ENCODE peak calls at places on chromosomes 2 and 18, in nine cellular contexts. J is adrenal gland, R is IMR-90, E is endothelial cell of umbilical vein, A is uterus, Z is A549, W is esophagus squamous epithelium, S is upper lobe of left lung, X is GM12878. V is an unnamed sample.

GRCh38 chr18:79405019-79405780 is 9.5 kb downstream of the NFATC1 start:
- DNase-seq in R (no peak), Z (no peak), X (no peak), A (no peak), J (no peak), E (no peak), W (no peak), S (no peak), V (no peak)

GRCh38 chr2:127770973-127771735 is 39.8 kb downstream of the WDR33 start:
- DNase-seq in J (no peak), E (peak; percentile 69), A (no peak), X (no peak), W (no peak), S (no peak), Z (peak; percentile 13), R (peak; percentile 98), V (no peak)

GRCh38 chr18:9475643-9476580 is 599 bp downstream of the RALBP1 start:
- DNase-seq in X (no peak), A (no peak), Z (peak; percentile 6), W (no peak), E (peak; percentile 64), R (peak; percentile 39), S (peak; percentile 61), J (no peak), V (peak; percentile 3)

GRCh38 chr2:241858206-241859016 is at the start of gene PDCD1:
- DNase-seq in E (no peak), W (no peak), R (no peak), Z (no peak), A (peak; percentile 45), X (no peak), J (no peak), S (no peak), V (no peak)

GRCh38 chr2:49371302-49371701 is 217.0 kb upstream of the FSHR start:
- DNase-seq in E (no peak), Z (no peak), S (no peak), W (no peak), A (no peak), R (no peak), J (no peak), X (no peak), V (no peak)

GRCh38 chr2:151973901-151974199 is 125.0 kb downstream of the CACNB4 start:
- DNase-seq in X (no peak), R (peak; percentile 29), E (peak; percentile 46), J (no peak), W (no peak), A (peak; percentile 27), S (no peak), Z (no peak), V (no peak)

GRCh38 chr18:42414756-42415454 is 459.9 kb downstream of the PIK3C3 start:
- DNase-seq in X (no peak), W (no peak), Z (no peak), R (no peak), S (no peak), E (no peak), J (peak; percentile 36), A (no peak), V (no peak)

GRCh38 chr2:105734762-105735538 is 9.8 kb upstream of the NCK2 start:
- DNase-seq in J (no peak), W (no peak), R (peak; percentile 57), Z (no peak), S (no peak), E (no peak), A (no peak), X (no peak), V (no peak)

GRCh38 chr2:85902496-85902895 is 13.7 kb upstream of the ST3GAL5 start:
- DNase-seq in A (no peak), W (no peak), X (no peak), Z (no peak), E (no peak), S (no peak), J (no peak), R (peak; percentile 85), V (no peak)

GRCh38 chr18:6414118-6414722 is 491 bp downstream of the L3MBTL4 start:
- DNase-seq in A (peak; percentile 62), J (peak; percentile 82), X (no peak), S (peak; percentile 79), W (no peak), Z (no peak), R (no peak), E (no peak), V (peak; percentile 33)

GRCh38 chr2:240997141-240997855 is 1.1 kb upstream of the SNED1 start:
- DNase-seq in X (no peak), S (peak; percentile 56), Z (no peak), A (peak; percentile 42), W (no peak), E (peak; percentile 64), R (no peak), J (peak; percentile 40), V (peak; percentile 86)

GRCh38 chr2:35428548-35428947 is 927.0 kb upstream of the CRIM1 start:
- DNase-seq in X (no peak), E (peak; percentile 22), S (no peak), R (no peak), A (no peak), J (peak; percentile 25), W (no peak), Z (no peak), V (no peak)

GRCh38 chr2:156279446-156279845 is 53.1 kb downstream of the NR4A2 start:
- DNase-seq in X (no peak), W (no peak), A (no peak), E (no peak), S (no peak), J (no peak), Z (no peak), R (no peak), V (no peak)

GRCh38 chr2:219552382-219553167 is 8.7 kb downstream of the TMEM198 start:
- DNase-seq in W (peak; percentile 26), J (peak; percentile 91), A (peak; percentile 94), S (peak; percentile 83), E (peak; percentile 78), R (peak; percentile 65), Z (peak; percentile 80), X (no peak), V (peak; percentile 65)

GRCh38 chr2:3406501-3406900 is 27.0 kb downstream of the TRAPPC12 start:
- DNase-seq in X (no peak), A (no peak), R (no peak), S (no peak), Z (no peak), E (no peak), J (no peak), W (no peak), V (no peak)

GRCh38 chr2:42568431-42569115 is at the start of gene MTA3:
- DNase-seq in W (no peak), X (no peak), E (peak; percentile 37), J (peak; percentile 72), A (peak; percentile 65), Z (peak; percentile 48), R (no peak), S (peak; percentile 58), V (peak; percentile 39)

GRCh38 chr18:64474751-64475150 is 325.9 kb upstream of the LINC00305 start:
- DNase-seq in S (no peak), A (no peak), J (no peak), E (no peak), X (no peak), Z (no peak), R (no peak), W (no peak), V (no peak)

GRCh38 chr2:234806818-234807217 is 145.0 kb upstream of the SH3BP4 start:
- DNase-seq in Z (no peak), J (no peak), E (no peak), W (no peak), A (no peak), X (no peak), S (no peak), R (no peak), V (no peak)
- TF ChIP-seq POLR2A in Z (no peak), J (no peak), E (no peak), W (no peak), A (no peak), X (no peak), S (no peak), R (no peak), V (no peak)

GRCh38 chr18:7735606-7736175 is 168.6 kb downstream of the PTPRM start:
- DNase-seq in A (no peak), Z (no peak), R (no peak), S (no peak), J (no peak), W (no peak), E (no peak), X (no peak), V (no peak)

GRCh38 chr18:7741640-7742039 is 174.5 kb downstream of the PTPRM start:
- DNase-seq in A (no peak), S (no peak), W (no peak), X (no peak), E (no peak), R (no peak), J (no peak), Z (no peak), V (no peak)

GRCh38 chr18:7743256-7743655 is 176.1 kb downstream of the PTPRM start:
- DNase-seq in W (no peak), Z (no peak), S (no peak), E (no peak), R (no peak), J (no peak), A (no peak), X (no peak), V (no peak)

GRCh38 chr18:7737483-7737882 is 170.4 kb downstream of the PTPRM start:
- DNase-seq in J (no peak), X (no peak), A (no peak), W (no peak), Z (no peak), E (no peak), S (no peak), R (no peak), V (no peak)

GRCh38 chr18:7740815-7741214 is 173.7 kb downstream of the PTPRM start:
- DNase-seq in R (peak; percentile 24), S (no peak), A (no peak), W (no peak), X (no peak), E (no peak), Z (no peak), J (no peak), V (no peak)
- H3K4me1 ChIP-seq in R (peaks cover 2% of the 10 kb centered on the region), S (peaks cover 34% of the 10 kb centered on the region), A (no peaks in the 10 kb centered on the region), W (no peaks in the 10 kb centered on the region), X (no peaks in the 10 kb centered on the region), E (no peaks in the 10 kb centered on the region), Z (peaks cover 8% of the 10 kb centered on the region), J (no peaks in the 10 kb centered on the region), V (peaks cover 33% of the 10 kb centered on the region)

GRCh38 chr2:145036421-145036901 is 516.5 kb upstream of the ZEB2 start:
- DNase-seq in Z (no peak), E (no peak), R (peak; percentile 13), S (no peak), X (no peak), W (no peak), J (no peak), A (no peak), V (no peak)
- H3K4me3 ChIP-seq in Z (peak overlapping the region; percentile 23), E (no peak overlapping the region), R (no peak overlapping the region), S (no peak overlapping the region), X (no peak overlapping the region), W (no peak overlapping the region), J (no peak overlapping the region), A (no peak overlapping the region), V (no peak overlapping the region)

DNA sequence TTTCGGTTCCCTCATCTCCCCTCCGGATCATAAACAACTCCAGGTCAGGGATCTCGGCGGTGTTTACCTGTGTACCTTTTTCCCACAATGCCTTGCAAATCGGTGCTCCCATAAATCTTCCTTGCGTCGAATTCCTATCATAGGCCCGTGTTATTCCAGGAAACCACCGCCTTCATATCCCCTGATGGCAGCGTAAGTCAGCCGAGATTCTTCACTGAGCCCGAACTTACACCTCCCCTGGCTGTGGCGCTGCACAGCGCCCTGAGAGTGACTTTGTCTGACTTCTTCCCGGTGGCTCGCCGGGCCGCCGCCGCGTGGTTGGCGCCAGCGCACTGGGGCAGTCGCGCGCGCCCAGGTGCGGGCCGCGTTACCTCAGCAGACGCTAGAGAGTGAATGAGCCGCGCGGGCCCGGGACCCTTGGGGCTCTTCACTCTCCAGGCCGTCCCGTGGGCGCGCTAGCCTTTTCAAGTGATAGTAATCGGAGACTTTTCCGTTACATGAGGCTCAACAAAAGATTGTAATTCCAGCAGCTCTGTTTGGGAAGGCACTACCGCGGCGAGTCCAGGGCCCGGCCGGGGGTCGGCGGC is 101.6 kb downstream of the SPTBN1 start:
- DNase-seq in S (peak; percentile 76), Z (peak; percentile 33), W (peak; percentile 12), A (peak; percentile 45), R (no peak), X (no peak), J (peak; percentile 74), E (peak; percentile 73), V (no peak)
- TF ChIP-seq POLR2A in S (no peak), Z (peak; percentile 41), W (no peak), A (no peak), R (no peak), X (peak; percentile 65), J (no peak), E (no peak), V (no peak)